ENCODE peak calls at places on chromosome 6, in six cellular contexts. R is mesendoderm, A is upper lobe of right lung, S is MM.1S, D is RPMI7951, M is psoas muscle. I is an unnamed sample.

GRCh38 chr6:167937948-167938911 is 59.2 kb upstream of the KIF25 start:
- DNase-seq in R (peak; percentile 92), A (no peak), S (peak; percentile 7), D (no peak), M (no peak), I (no peak)

GRCh38 chr6:45737331-45738056 is 278.2 kb downstream of the CLIC5 start:
- DNase-seq in R (no peak), A (no peak), S (peak; percentile 85), D (no peak), M (no peak), I (no peak)

GRCh38 chr6:73452107-73452461 is at the start of gene CGAS:
- DNase-seq in R (peak; percentile 69), A (peak; percentile 90), S (peak; percentile 89), D (peak; percentile 90), M (peak; percentile 83), I (peak; percentile 90)

GRCh38 chr6:167287513-167288048 is 3.5 kb upstream of the UNC93A start:
- DNase-seq in R (no peak), A (no peak), S (no peak), D (no peak), M (no peak), I (no peak)

GRCh38 chr6:31400467-31401289 is 2.7 kb upstream of the MICA start:
- DNase-seq in R (peak; percentile 77), A (peak; percentile 92), S (peak; percentile 72), D (peak; percentile 73), M (peak; percentile 87), I (peak; percentile 92)

GRCh38 chr6:136526196-136526930 is 23.9 kb downstream of the MAP7 start:
- DNase-seq in R (peak; percentile 92), A (peak; percentile 76), S (no peak), D (no peak), M (peak; percentile 53), I (peak; percentile 69)

GRCh38 chr6:162119349-162119748 is 608.2 kb downstream of the PRKN start:
- DNase-seq in R (peak; percentile 14), A (no peak), S (no peak), D (peak; percentile 30), M (no peak), I (peak; percentile 51)

GRCh38 chr6:50846860-50847171 is 28.1 kb downstream of the TFAP2B start:
- DNase-seq in R (no peak), A (no peak), S (no peak), D (no peak), M (no peak), I (no peak)

GRCh38 chr6:87661503-87661902 is 40.5 kb downstream of the AKIRIN2 start:
- DNase-seq in R (no peak), A (no peak), S (no peak), D (no peak), M (no peak), I (no peak)

GRCh38 chr6:78867020-78867369 is 356 bp upstream of the IRAK1BP1 start:
- DNase-seq in R (no peak), A (no peak), S (peak; percentile 51), D (no peak), M (peak; percentile 52), I (no peak)

GRCh38 chr6:166058064-166058739 is 109.4 kb downstream of the TBXT start:
- DNase-seq in R (peak; percentile 51), A (no peak), S (no peak), D (peak; percentile 79), M (no peak), I (no peak)

GRCh38 chr6:43405354-43405753 is 22.0 kb upstream of the ABCC10 start:
- DNase-seq in R (no peak), A (no peak), S (no peak), D (no peak), M (no peak), I (no peak)

GRCh38 chr6:71892641-71893040 is 6.3 kb downstream of the RIMS1 start:
- DNase-seq in R (no peak), A (no peak), S (no peak), D (no peak), M (no peak), I (no peak)

GRCh38 chr6:136077834-136078576 is 172.1 kb downstream of the MTFR2 start:
- DNase-seq in R (no peak), A (no peak), S (no peak), D (peak; percentile 96), M (peak; percentile 54), I (no peak)

GRCh38 chr6:53691667-53692133 is 26.1 kb upstream of the KLHL31 start:
- DNase-seq in R (no peak), A (no peak), S (peak; percentile 61), D (no peak), M (no peak), I (no peak)

GRCh38 chr6:54327631-54328030 is 19.4 kb downstream of the TINAG start:
- DNase-seq in R (no peak), A (no peak), S (peak; percentile 47), D (no peak), M (no peak), I (no peak)

GRCh38 chr6:48111143-48111506 is at the start of gene PTCHD4:
- DNase-seq in R (peak; percentile 75), A (no peak), S (no peak), D (peak; percentile 43), M (no peak), I (peak; percentile 44)

GRCh38 chr6:150334790-150335783 is 33.7 kb upstream of the IYD start:
- DNase-seq in R (peak; percentile 65), A (no peak), S (peak; percentile 9), D (peak; percentile 39), M (no peak), I (no peak)

GRCh38 chr6:156336096-156336495 is 441.1 kb upstream of the ARID1B start:
- DNase-seq in R (peak; percentile 63), A (no peak), S (no peak), D (peak; percentile 35), M (no peak), I (no peak)

GRCh38 chr6:16095180-16095579 is 33.7 kb upstream of the MYLIP start:
- DNase-seq in R (no peak), A (no peak), S (no peak), D (no peak), M (no peak), I (no peak)

GRCh38 chr6:12033770-12034169 is 21.7 kb downstream of the HIVEP1 start:
- DNase-seq in R (no peak), A (no peak), S (no peak), D (no peak), M (no peak), I (no peak)

GRCh38 chr6:17600527-17601388 is 656 bp downstream of the FAM8A1 start:
- DNase-seq in R (peak; percentile 60), A (peak; percentile 85), S (peak; percentile 68), D (peak; percentile 42), M (peak; percentile 79), I (peak; percentile 76)

GRCh38 chr6:28355743-28356665 is 6.3 kb downstream of the ZKSCAN3 start:
- DNase-seq in R (peak; percentile 95), A (peak; percentile 84), S (peak; percentile 77), D (peak; percentile 88), M (peak; percentile 72), I (peak; percentile 72)

GRCh38 chr6:19333936-19334335 is 503.2 kb upstream of the ID4 start:
- DNase-seq in R (no peak), A (no peak), S (no peak), D (no peak), M (no peak), I (no peak)

GRCh38 chr6:131107166-131107565 is 28.1 kb upstream of the AKAP7 start:
- DNase-seq in R (no peak), A (no peak), S (no peak), D (peak; percentile 64), M (no peak), I (no peak)

GRCh38 chr6:127464881-127465459 is 5.8 kb upstream of the KIAA0408 start:
- DNase-seq in R (peak; percentile 78), A (peak; percentile 73), S (peak; percentile 60), D (peak; percentile 63), M (peak; percentile 77), I (peak; percentile 66)

GRCh38 chr6:11198663-11199603 is 33.5 kb downstream of the NEDD9 start:
- DNase-seq in R (no peak), A (no peak), S (peak; percentile 85), D (peak; percentile 49), M (no peak), I (no peak)

GRCh38 chr6:125953502-125953875 is 3.1 kb upstream of the HINT3 start:
- DNase-seq in R (peak; percentile 68), A (no peak), S (peak; percentile 90), D (no peak), M (no peak), I (peak; percentile 45)

I was measured in lower lobe of right lung.